ENCODE peak calls at places on chromosomes 7 and 10, in five cellular contexts. L is lung, A is stomach, G is testis, K is prostate gland. H is an unnamed sample. For H3K4me1, the result is how much of the 10 kb centered on the place peaks cover.

GRCh38 chr10:101237080-101237817 is 8.0 kb upstream of the LBX1 start:
- DNase-seq in A (no peak), L (no peak), K (no peak), G (no peak), H (no peak)

GRCh38 chr10:43140414-43140813 is 2.2 kb downstream of the CSGALNACT2 start:
- DNase-seq in G (no peak), K (no peak), A (no peak), L (no peak), H (no peak)

GRCh38 chr7:88075216-88075615 is 141.2 kb downstream of the ADAM22 start:
- DNase-seq in L (no peak), A (no peak), K (no peak), G (no peak), H (no peak)

GRCh38 chr10:25933653-25934608 is at the start of gene MYO3A:
- DNase-seq in K (no peak), A (no peak), L (no peak), G (peak), H (no peak)

GRCh38 chr10:14014423-14014822 is 316.3 kb downstream of the FRMD4A start:
- DNase-seq in K (no peak), G (no peak), A (no peak), L (no peak), H (no peak)

GRCh38 chr10:21526184-21526951 is 886 bp upstream of the SKIDA1 start:
- DNase-seq in A (peak), K (peak), L (peak), G (peak), H (peak)

GRCh38 chr7:70016044-70016770 is 417.9 kb downstream of the AUTS2 start:
- DNase-seq in G (no peak), A (no peak), K (no peak), L (no peak), H (no peak)

GRCh38 chr10:22103701-22104100 is 100.2 kb upstream of the DNAJC1 start:
- DNase-seq in A (no peak), K (no peak), L (no peak), G (no peak), H (no peak)

GRCh38 chr10:91357497-91357896 is 52.6 kb upstream of the HECTD2 start:
- DNase-seq in G (no peak), A (no peak), L (no peak), K (no peak), H (no peak)

GRCh38 chr10:96833220-96834001 is 1.3 kb downstream of the LCOR start:
- DNase-seq in L (no peak), A (peak), G (peak), K (peak), H (peak)

GRCh38 chr7:67618569-67619543 is 622.2 kb downstream of the TYW1 start:
- DNase-seq in G (peak), A (no peak), L (no peak), K (no peak), H (peak)

GRCh38 chr7:140435252-140435895 is 31.5 kb downstream of the RAB19 start:
- DNase-seq in A (no peak), G (no peak), K (no peak), L (no peak), H (peak)

GRCh38 chr10:25522946-25523608 is 348.3 kb downstream of the GPR158 start:
- DNase-seq in G (peak), L (no peak), K (no peak), A (no peak), H (peak)

GRCh38 chr7:118330373-118330772 is 105.9 kb downstream of the ANKRD7 start:
- DNase-seq in G (no peak), A (no peak), K (no peak), L (no peak), H (no peak)

GRCh38 chr7:79132844-79133451 is 320.5 kb downstream of the MAGI2 start:
- DNase-seq in K (no peak), A (no peak), G (no peak), L (no peak), H (no peak)

GRCh38 chr10:61729596-61729995 is 66.9 kb downstream of the CABCOCO1 start:
- DNase-seq in G (no peak), A (no peak), L (no peak), K (no peak), H (no peak)

GRCh38 chr10:61929555-61929954 is 28.1 kb downstream of the ARID5B start:
- DNase-seq in G (no peak), K (no peak), A (no peak), L (no peak), H (no peak)

GRCh38 chr7:111438369-111439289 is 123.7 kb downstream of the IMMP2L start:
- DNase-seq in K (no peak), G (no peak), A (no peak), L (no peak), H (no peak)

GRCh38 chr10:127872871-127873600 is 19.7 kb downstream of the CLRN3 start:
- DNase-seq in A (peak), K (no peak), G (peak), L (no peak), H (no peak)

GRCh38 chr10:1564791-1565190 is 172.5 kb downstream of the ADARB2 start:
- DNase-seq in K (no peak), L (no peak), A (no peak), G (no peak), H (no peak)

GRCh38 chr7:143117395-143117794 is 14.5 kb upstream of the PIP start:
- DNase-seq in A (no peak), L (no peak), K (no peak), G (no peak), H (no peak)

GRCh38 chr7:111668711-111669110 is 106.4 kb upstream of the IMMP2L start:
- DNase-seq in L (no peak), A (no peak), K (no peak), G (no peak), H (no peak)

GRCh38 chr7:77696643-77697534 is 630 bp downstream of the RSBN1L start:
- DNase-seq in G (peak), A (peak), L (peak), K (peak), H (peak)

GRCh38 chr7:79317728-79318127 is 135.7 kb downstream of the MAGI2 start:
- DNase-seq in A (no peak), K (no peak), L (no peak), G (no peak), H (no peak)

GRCh38 chr7:149293946-149294640 is 32.1 kb downstream of the ZNF783 start:
- DNase-seq in K (no peak), A (no peak), G (no peak), L (no peak), H (no peak)

GRCh38 chr10:20004087-20004523 is 187.9 kb downstream of the PLXDC2 start:
- DNase-seq in A (no peak), L (peak), K (no peak), G (peak), H (no peak)

DNA sequence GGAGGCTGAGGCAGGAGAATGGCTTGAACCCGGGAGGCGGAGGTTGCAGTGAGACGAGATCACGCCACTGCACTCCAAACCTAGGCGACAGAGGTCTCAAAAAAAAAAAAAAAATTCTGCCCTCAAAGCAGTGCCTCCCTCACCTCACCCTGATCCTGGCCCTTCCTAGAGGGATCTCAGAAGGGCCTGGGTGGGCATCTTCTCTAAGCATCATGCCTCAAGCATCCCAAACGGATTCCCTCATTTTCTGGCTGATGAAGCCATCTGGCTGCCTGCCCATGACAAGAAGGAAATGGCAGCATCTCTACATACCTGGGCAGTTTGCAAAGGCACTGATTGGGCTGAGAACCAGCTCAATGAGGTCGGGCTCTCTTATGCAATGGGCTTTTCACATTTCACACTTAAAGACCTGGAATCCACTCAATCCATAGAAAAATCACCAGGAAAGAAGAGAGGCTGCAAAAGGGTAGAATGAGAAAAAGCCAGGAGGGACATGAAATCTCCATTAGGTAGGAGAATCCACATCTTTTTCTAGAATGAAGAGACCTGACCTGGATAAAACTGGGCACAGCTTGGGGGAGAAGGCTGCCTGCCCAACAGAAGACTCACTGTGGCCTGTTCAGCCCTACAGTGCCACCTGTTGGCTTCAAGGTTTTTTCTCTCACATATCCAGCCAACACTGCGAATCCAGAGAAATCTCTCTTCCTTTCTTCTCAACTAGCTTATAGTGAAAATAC is 48.1 kb downstream of the PDLIM1 start:
- DNase-seq in K (no peak), L (no peak), A (peak), G (peak), H (peak)
- H3K4me1 ChIP-seq in K (under half), L (under half), A (under half), G (under half), H (under half)

GRCh38 chr7:108248821-108249220 is 118.7 kb upstream of the LAMB4 start:
- DNase-seq in G (no peak), K (no peak), L (no peak), A (no peak), H (no peak)

GRCh38 chr7:108246227-108246837 is 116.2 kb upstream of the LAMB4 start:
- DNase-seq in L (peak), G (no peak), A (peak), K (no peak), H (no peak)

GRCh38 chr7:108248418-108248817 is 118.3 kb upstream of the LAMB4 start:
- DNase-seq in L (no peak), G (no peak), A (no peak), K (no peak), H (no peak)

GRCh38 chr7:108249458-108249857 is 119.3 kb upstream of the LAMB4 start:
- DNase-seq in G (no peak), K (no peak), A (no peak), L (no peak), H (no peak)

DNA sequence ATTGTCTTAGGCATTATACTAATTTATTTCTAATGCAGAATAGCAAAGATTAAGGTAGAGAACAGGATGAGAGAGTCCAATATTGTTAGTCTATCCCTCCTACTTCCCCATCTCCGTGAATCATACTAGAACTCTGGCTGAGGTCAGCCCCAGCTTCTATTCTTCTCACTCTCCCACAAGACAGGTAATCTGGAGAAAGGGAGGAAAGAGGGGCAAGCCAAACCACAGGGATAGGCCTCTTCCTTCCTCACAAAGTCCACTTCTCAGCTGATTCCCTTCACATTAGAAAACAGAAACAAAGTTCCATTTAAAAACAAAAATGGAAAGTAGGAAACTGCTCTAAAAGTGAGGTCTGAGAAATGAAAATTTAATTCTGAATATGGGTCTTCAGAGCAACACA is 117.5 kb upstream of the LAMB4 start:
- DNase-seq in G (no peak), L (no peak), A (no peak), K (no peak), H (no peak)
- TF ChIP-seq CTCF in G (no peak), L (no peak), A (no peak), K (no peak), H (no peak)

GRCh38 chr7:44615793-44616192 is 9.4 kb downstream of the OGDH start:
- DNase-seq in A (no peak), K (no peak), G (no peak), L (no peak), H (no peak)

GRCh38 chr7:44618754-44619153 is 12.3 kb downstream of the OGDH start:
- DNase-seq in G (no peak), K (no peak), A (no peak), L (no peak), H (no peak)

GRCh38 chr7:44618045-44618444 is 11.6 kb downstream of the OGDH start:
- DNase-seq in L (no peak), A (no peak), K (no peak), G (no peak), H (no peak)

GRCh38 chr7:44616545-44616944 is 10.1 kb downstream of the OGDH start:
- DNase-seq in A (no peak), K (no peak), G (no peak), L (no peak), H (no peak)

DNA sequence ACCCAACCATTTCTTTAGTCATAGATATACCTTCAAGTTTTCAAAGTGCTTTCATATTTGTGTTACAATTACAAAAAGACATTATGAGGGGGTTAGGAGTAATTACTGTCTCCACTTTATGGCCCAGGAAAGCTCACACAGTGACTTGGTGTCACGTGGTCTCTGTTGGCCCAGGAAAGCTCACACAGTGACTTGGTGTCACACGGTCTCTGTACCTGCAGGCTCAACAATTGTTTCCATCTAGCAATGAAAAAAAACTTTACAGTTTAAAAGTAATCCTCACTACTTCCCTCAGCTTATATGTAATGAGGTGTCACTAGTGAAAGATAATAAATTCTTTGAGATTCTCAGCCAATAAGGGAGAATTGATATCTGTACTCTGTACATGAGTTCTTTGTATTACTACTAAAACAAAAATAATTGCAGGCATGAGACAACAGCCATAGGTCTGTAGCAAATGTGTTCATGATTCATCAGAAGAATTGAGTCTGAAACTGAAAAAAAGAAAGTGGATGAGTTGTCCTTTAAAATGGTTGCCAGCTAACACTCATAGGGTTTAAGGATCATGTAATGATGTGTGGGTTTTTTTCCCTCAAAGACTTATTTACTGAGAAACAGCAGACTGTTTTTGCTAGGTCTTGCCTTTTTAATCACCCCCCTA is 10.9 kb downstream of the OGDH start:
- DNase-seq in K (no peak), L (no peak), A (no peak), G (no peak), H (no peak)
- H3K4me1 ChIP-seq in K (under half), L (under half), A (half or more), G (under half), H (under half)

GRCh38 chr10:51523440-51523839 is 176.0 kb downstream of the CSTF2T start:
- DNase-seq in G (no peak), L (no peak), K (no peak), A (no peak), H (no peak)
- TF ChIP-seq CTCF in G (no peak), L (no peak), K (no peak), A (no peak), H (no peak)

GRCh38 chr7:138095972-138096935 is 20.0 kb downstream of the AKR1D1 start:
- DNase-seq in L (no peak), G (no peak), K (no peak), A (no peak), H (no peak)
- H3K4me1 ChIP-seq in L (under half), G (under half), K (under half), A (under half), H (under half)

DNA sequence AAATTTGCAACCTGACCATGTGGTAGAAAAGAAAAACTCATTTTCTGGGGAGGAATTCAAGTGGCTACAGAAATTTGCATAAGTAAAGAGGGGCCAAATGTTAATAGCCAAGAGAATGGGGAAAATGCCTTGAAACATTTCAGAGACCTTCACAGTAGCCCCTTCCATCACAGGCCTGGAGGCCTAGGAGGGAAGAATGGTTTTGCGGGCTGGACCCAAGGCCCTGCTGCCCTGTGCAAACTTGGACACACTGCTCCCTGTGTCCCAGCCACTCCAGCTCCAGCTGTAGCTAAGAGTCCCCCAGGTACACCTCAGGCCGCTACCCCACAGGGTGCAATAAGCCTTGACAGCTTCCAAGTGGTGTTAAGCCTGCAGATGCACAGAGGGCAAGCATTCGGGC is 16.4 kb upstream of the DNAH11 start:
- DNase-seq in L (no peak), K (no peak), G (no peak), A (no peak), H (no peak)
- TF ChIP-seq CTCF in L (no peak), K (no peak), G (no peak), A (no peak), H (no peak)